ENCODE peak calls at places on chromosomes 4 and X, in eight cellular contexts. G is A172; N is activated T-cell treated with anti-CD3 and anti-CD28 coated beads, Interleukin-2, amount 50 U/mL, for 72 hours; C is dermis microvascular lymphatic vessel endothelial cell; T is naive thymus-derived CD8-positive, alpha-beta T cell; X is NCI-H1092; B is stimulated activated CD4-positive, alpha-beta T cell treated with anti-CD3 and anti-CD28 coated beads, TNF-alpha, amount 100 ng/mL, for 48 hours; O is body of pancreas. E is an unnamed sample.

GRCh38 chr4:90833698-90834097 is 706.5 kb downstream of the CCSER1 start:
- DNase-seq in G (no peak), N (no peak), C (no peak), T (no peak), X (no peak), B (no peak), O (no peak), E (no peak)

GRCh38 chr4:167234388-167234881 is at the start of gene SPOCK3:
- DNase-seq in G (peak), N (no peak), C (peak), T (no peak), X (no peak), B (no peak), O (peak), E (peak)

GRCh38 chrX:25004040-25004439 is 11.7 kb downstream of the ARX start:
- DNase-seq in G (no peak), N (no peak), C (no peak), T (no peak), X (no peak), B (no peak), O (no peak), E (no peak)

GRCh38 chrX:149371984-149372383 is 133.1 kb downstream of the IDS start:
- DNase-seq in G (no peak), N (no peak), C (no peak), T (no peak), X (no peak), B (no peak), O (no peak), E (no peak)

GRCh38 chr4:3342182-3342854 is 49.5 kb downstream of the RGS12 start:
- DNase-seq in G (peak), N (peak), C (peak), T (peak), X (peak), B (no peak), O (no peak), E (no peak)

GRCh38 chr4:152436384-152436783 is 99.5 kb downstream of the FBXW7 start:
- DNase-seq in G (no peak), N (no peak), C (no peak), T (no peak), X (no peak), B (no peak), O (no peak), E (no peak)

GRCh38 chr4:139528377-139529005 is 27.5 kb downstream of the SETD7 start:
- DNase-seq in G (peak), N (no peak), C (no peak), T (no peak), X (no peak), B (no peak), O (no peak), E (no peak)

GRCh38 chr4:22190855-22191254 is 242.3 kb upstream of the KCNIP4 start:
- DNase-seq in G (peak), N (no peak), C (no peak), T (no peak), X (no peak), B (no peak), O (no peak), E (no peak)

GRCh38 chr4:79445371-79445781 is 37.3 kb upstream of the GK2 start:
- DNase-seq in G (no peak), N (no peak), C (no peak), T (no peak), X (peak), B (no peak), O (no peak), E (no peak)

GRCh38 chr4:136103616-136104015 is 1428.7 kb downstream of the PCDH18 start:
- DNase-seq in G (no peak), N (no peak), C (no peak), T (no peak), X (no peak), B (no peak), O (no peak), E (no peak)

GRCh38 chrX:30864383-30864785 is 24.7 kb downstream of the TAB3 start:
- DNase-seq in G (no peak), N (no peak), C (no peak), T (no peak), X (no peak), B (no peak), O (no peak), E (no peak)

GRCh38 chr4:149203256-149204001 is 612.2 kb downstream of the IQCM start:
- DNase-seq in G (peak), N (no peak), C (no peak), T (no peak), X (no peak), B (no peak), O (no peak), E (no peak)

GRCh38 chr4:173242466-173243250 is 74.0 kb downstream of the GALNT7 start:
- DNase-seq in G (no peak), N (no peak), C (no peak), T (no peak), X (no peak), B (no peak), O (no peak), E (no peak)

GRCh38 chrX:11374570-11374969 is 81.4 kb downstream of the AMELX start:
- DNase-seq in G (peak), N (no peak), C (no peak), T (no peak), X (no peak), B (no peak), O (no peak), E (no peak)

GRCh38 chrX:9466115-9466495 is 1.2 kb downstream of the TBL1X start:
- DNase-seq in G (no peak), N (peak), C (peak), T (no peak), X (peak), B (no peak), O (peak), E (no peak)

GRCh38 chr4:29549308-29549707 is 1170.9 kb upstream of the PCDH7 start:
- DNase-seq in G (peak), N (no peak), C (no peak), T (no peak), X (no peak), B (no peak), O (no peak), E (no peak)

GRCh38 chrX:7486502-7486901 is 338.5 kb upstream of the PUDP start:
- DNase-seq in G (no peak), N (no peak), C (no peak), T (no peak), X (no peak), B (no peak), O (peak), E (no peak)

GRCh38 chr4:6390357-6390756 is 82.1 kb downstream of the PPP2R2C start:
- DNase-seq in G (no peak), N (no peak), C (no peak), T (no peak), X (no peak), B (no peak), O (no peak), E (no peak)

GRCh38 chr4:101419324-101420135 is 72.2 kb upstream of the PPP3CA start:
- DNase-seq in G (no peak), N (peak), C (peak), T (peak), X (no peak), B (no peak), O (no peak), E (peak)

GRCh38 chr4:8589831-8590545 is 2.6 kb upstream of the CPZ start:
- DNase-seq in G (no peak), N (no peak), C (no peak), T (no peak), X (no peak), B (no peak), O (no peak), E (no peak)

GRCh38 chr4:182113774-182114173 is 129.4 kb upstream of the TENM3 start:
- DNase-seq in G (no peak), N (no peak), C (no peak), T (no peak), X (no peak), B (no peak), O (no peak), E (no peak)

GRCh38 chr4:94545296-94545695 is 93.6 kb downstream of the PDLIM5 start:
- DNase-seq in G (peak), N (no peak), C (peak), T (no peak), X (no peak), B (no peak), O (no peak), E (no peak)

GRCh38 chrX:1743105-1743504 is 128.2 kb downstream of the ASMT start:
- DNase-seq in G (peak), N (no peak), C (no peak), T (no peak), X (no peak), B (no peak), O (no peak), E (no peak)

GRCh38 chr4:182578402-182578801 is 335.2 kb downstream of the TENM3 start:
- DNase-seq in G (peak), N (no peak), C (peak), T (no peak), X (no peak), B (no peak), O (no peak), E (no peak)

GRCh38 chr4:140158234-140159030 is 4.4 kb upstream of the MAML3 start:
- DNase-seq in G (no peak), N (no peak), C (peak), T (no peak), X (peak), B (no peak), O (peak), E (peak)

GRCh38 chr4:72351521-72351920 is 217.5 kb downstream of the ADAMTS3 start:
- DNase-seq in G (no peak), N (no peak), C (no peak), T (no peak), X (no peak), B (no peak), O (no peak), E (no peak)

GRCh38 chrX:69065451-69065850 is 99.8 kb downstream of the PJA1 start:
- DNase-seq in G (peak), N (no peak), C (no peak), T (no peak), X (no peak), B (no peak), O (no peak), E (peak)

GRCh38 chr4:83876047-83876446 is 340.1 kb downstream of the GPAT3 start:
- DNase-seq in G (no peak), N (no peak), C (no peak), T (no peak), X (no peak), B (no peak), O (no peak), E (no peak)

GRCh38 chrX:102976793-102977495 is 39.9 kb downstream of the RAB40AL start:
- DNase-seq in G (peak), N (no peak), C (no peak), T (no peak), X (no peak), B (no peak), O (no peak), E (no peak)

GRCh38 chr4:170004656-170005250 is 21.4 kb downstream of the MFAP3L start:
- DNase-seq in G (peak), N (no peak), C (no peak), T (no peak), X (no peak), B (no peak), O (no peak), E (no peak)

GRCh38 chr4:185591679-185592141 is 56.4 kb upstream of the PDLIM3 start:
- DNase-seq in G (no peak), N (no peak), C (peak), T (no peak), X (no peak), B (no peak), O (no peak), E (no peak)

GRCh38 chr4:121968859-121969258 is 17.0 kb upstream of the TRPC3 start:
- DNase-seq in G (no peak), N (no peak), C (no peak), T (no peak), X (no peak), B (no peak), O (no peak), E (no peak)

GRCh38 chrX:46554942-46555341 is 9.7 kb upstream of the ZNF674 start:
- DNase-seq in G (no peak), N (no peak), C (peak), T (no peak), X (no peak), B (no peak), O (no peak), E (peak)

GRCh38 chr4:147409350-147409749 is 71.5 kb upstream of the EDNRA start:
- DNase-seq in G (no peak), N (no peak), C (no peak), T (no peak), X (no peak), B (no peak), O (no peak), E (no peak)

GRCh38 chr4:38449506-38450174 is 214.4 kb upstream of the KLF3 start:
- DNase-seq in G (no peak), N (no peak), C (no peak), T (no peak), X (no peak), B (no peak), O (peak), E (no peak)